ENCODE peak calls at places on chromosomes 1 and 21, in nine cellular contexts. L is ACHN; P is renal cortical epithelial cell; E is T-helper 1 cell; N is Caki2; C is CD8-positive, alpha-beta memory T cell; D is glutamatergic neuron; T is NCI-H345; Q is NCI-H1092. W is an unnamed sample.

GRCh38 chr1:155776414-155776813 is 80.6 kb downstream of the GON4L start:
- DNase-seq in L (no peak), P (peak), E (no peak), N (no peak), C (no peak), D (no peak), T (no peak), Q (no peak), W (no peak)

GRCh38 chr1:181482521-181483083 is 715 bp upstream of the CACNA1E start:
- DNase-seq in L (no peak), P (no peak), E (no peak), N (no peak), C (no peak), D (peak), T (peak), Q (peak), W (no peak)

GRCh38 chr1:224736619-224737352 is 120.7 kb downstream of the CNIH3 start:
- DNase-seq in L (no peak), P (no peak), E (no peak), N (no peak), C (no peak), D (no peak), T (no peak), Q (no peak), W (peak)

GRCh38 chr1:53625766-53626520 is 113.0 kb downstream of the GLIS1 start:
- DNase-seq in L (no peak), P (no peak), E (no peak), N (no peak), C (no peak), D (no peak), T (no peak), Q (no peak), W (peak)

GRCh38 chr1:29236993-29237905 is 927 bp downstream of the PTPRU start:
- DNase-seq in L (peak), P (peak), E (no peak), N (peak), C (peak), D (peak), T (peak), Q (no peak), W (peak)

GRCh38 chr1:213231795-213232231 is 180.8 kb downstream of the RPS6KC1 start:
- DNase-seq in L (no peak), P (no peak), E (no peak), N (peak), C (no peak), D (peak), T (peak), Q (peak), W (peak)

GRCh38 chr1:223712856-223713494 is 636 bp downstream of the CAPN2 start:
- DNase-seq in L (no peak), P (no peak), E (peak), N (no peak), C (peak), D (peak), T (no peak), Q (no peak), W (no peak)

GRCh38 chr1:97920275-97920831 is 481 bp downstream of the DPYD start:
- DNase-seq in L (peak), P (no peak), E (no peak), N (no peak), C (no peak), D (no peak), T (peak), Q (no peak), W (no peak)

GRCh38 chr1:226945106-226945857 is 5.2 kb downstream of the COQ8A start:
- DNase-seq in L (no peak), P (peak), E (no peak), N (no peak), C (no peak), D (no peak), T (peak), Q (peak), W (no peak)

GRCh38 chr1:19430121-19431068 is 54.9 kb downstream of the CAPZB start:
- DNase-seq in L (peak), P (peak), E (no peak), N (peak), C (no peak), D (no peak), T (no peak), Q (no peak), W (no peak)

GRCh38 chr1:66618390-66618789 is 84.4 kb downstream of the SGIP1 start:
- DNase-seq in L (no peak), P (no peak), E (no peak), N (no peak), C (no peak), D (no peak), T (no peak), Q (no peak), W (peak)

GRCh38 chr1:147077936-147078605 is 94.2 kb downstream of the PRKAB2 start:
- DNase-seq in L (no peak), P (no peak), E (no peak), N (no peak), C (no peak), D (no peak), T (no peak), Q (no peak), W (no peak)

GRCh38 chr1:153510984-153511410 is 24.8 kb downstream of the S100A6 start:
- DNase-seq in L (peak), P (peak), E (peak), N (peak), C (peak), D (peak), T (peak), Q (peak), W (peak)

GRCh38 chr21:44018127-44018526 is 6.0 kb downstream of the TRAPPC10 start:
- DNase-seq in L (no peak), P (no peak), E (no peak), N (no peak), C (no peak), D (no peak), T (no peak), Q (no peak), W (no peak)

GRCh38 chr21:45111703-45112102 is 37.3 kb downstream of the ADARB1 start:
- DNase-seq in L (no peak), P (no peak), E (no peak), N (no peak), C (no peak), D (no peak), T (peak), Q (peak), W (no peak)

GRCh38 chr1:30342535-30343141 is 380.7 kb downstream of the MATN1 start:
- DNase-seq in L (no peak), P (no peak), E (no peak), N (no peak), C (no peak), D (no peak), T (no peak), Q (no peak), W (no peak)

GRCh38 chr1:184827600-184828368 is 73.1 kb upstream of the EDEM3 start:
- DNase-seq in L (peak), P (peak), E (no peak), N (peak), C (no peak), D (no peak), T (no peak), Q (no peak), W (peak)

GRCh38 chr1:2544875-2545638 is 11.1 kb upstream of the TNFRSF14 start:
- DNase-seq in L (no peak), P (no peak), E (no peak), N (no peak), C (no peak), D (peak), T (no peak), Q (no peak), W (no peak)

GRCh38 chr1:226248091-226248490 is 24.6 kb downstream of the MIXL1 start:
- DNase-seq in L (no peak), P (peak), E (no peak), N (no peak), C (no peak), D (no peak), T (no peak), Q (no peak), W (peak)

GRCh38 chr1:213779228-213779627 is 208.5 kb upstream of the PROX1 start:
- DNase-seq in L (no peak), P (no peak), E (no peak), N (peak), C (no peak), D (no peak), T (no peak), Q (no peak), W (no peak)

GRCh38 chr1:8406946-8407345 is 89.0 kb downstream of the SLC45A1 start:
- DNase-seq in L (no peak), P (no peak), E (no peak), N (no peak), C (no peak), D (no peak), T (no peak), Q (no peak), W (peak)

GRCh38 chr1:27772071-27772470 is 948 bp upstream of the STX12 start:
- DNase-seq in L (no peak), P (no peak), E (no peak), N (no peak), C (no peak), D (no peak), T (no peak), Q (no peak), W (no peak)

GRCh38 chr1:180542530-180543171 is 16.1 kb upstream of the OVAAL start:
- DNase-seq in L (no peak), P (peak), E (no peak), N (no peak), C (no peak), D (no peak), T (no peak), Q (no peak), W (peak)

GRCh38 chr1:176625365-176625764 is 162.4 kb downstream of the PAPPA2 start:
- DNase-seq in L (no peak), P (no peak), E (no peak), N (no peak), C (no peak), D (no peak), T (no peak), Q (no peak), W (no peak)

GRCh38 chr1:3352952-3353331 is 101.5 kb upstream of the ARHGEF16 start:
- DNase-seq in L (peak), P (peak), E (no peak), N (peak), C (no peak), D (no peak), T (no peak), Q (no peak), W (no peak)

GRCh38 chr1:25890249-25891034 is 14.9 kb upstream of the PAQR7 start:
- DNase-seq in L (peak), P (peak), E (no peak), N (peak), C (no peak), D (no peak), T (no peak), Q (no peak), W (no peak)

GRCh38 chr1:197448390-197448789 is 180.3 kb downstream of the CRB1 start:
- DNase-seq in L (no peak), P (no peak), E (no peak), N (no peak), C (no peak), D (no peak), T (no peak), Q (no peak), W (no peak)

GRCh38 chr1:114103992-114104391 is 49.7 kb downstream of the SYT6 start:
- DNase-seq in L (no peak), P (no peak), E (no peak), N (no peak), C (no peak), D (no peak), T (no peak), Q (no peak), W (no peak)

GRCh38 chr21:45356653-45357435 is 48.1 kb upstream of the COL18A1 start:
- DNase-seq in L (no peak), P (no peak), E (no peak), N (no peak), C (no peak), D (no peak), T (no peak), Q (no peak), W (no peak)

W was measured in fibroblast of gingiva.